ENCODE peak calls at places on chromosomes 16 and 17, in six cellular contexts. D is body of pancreas, E is psoas muscle, V is heart right ventricle, W is fibroblast of lung, A is WTC11. H is an unnamed sample.

GRCh38 chr16:65070831-65071230 is 51.0 kb downstream of the CDH11 start:
- DNase-seq in D (peak), E (peak), V (peak), W (peak), A (no peak), H (peak)

GRCh38 chr16:1512174-1512573 is 19.0 kb downstream of the TELO2 start:
- DNase-seq in D (no peak), E (no peak), V (no peak), W (no peak), A (no peak), H (no peak)

GRCh38 chr17:81181811-81182185 is 15.8 kb upstream of the AATK start:
- DNase-seq in D (no peak), E (no peak), V (no peak), W (no peak), A (no peak), H (no peak)

GRCh38 chr16:17544785-17545184 is 74.0 kb upstream of the XYLT1 start:
- DNase-seq in D (peak), E (no peak), V (no peak), W (no peak), A (peak), H (no peak)

GRCh38 chr16:81482329-81483063 is 37.9 kb downstream of the CMIP start:
- DNase-seq in D (no peak), E (no peak), V (no peak), W (no peak), A (no peak), H (no peak)

GRCh38 chr17:263773-264172 is 82.3 kb upstream of the DOC2B start:
- DNase-seq in D (peak), E (no peak), V (no peak), W (no peak), A (no peak), H (no peak)

GRCh38 chr17:83161298-83162034 is 82.1 kb downstream of the METRNL start:
- DNase-seq in D (peak), E (no peak), V (no peak), W (peak), A (no peak), H (peak)

GRCh38 chr17:80859004-80859941 is 132.4 kb upstream of the CHMP6 start:
- DNase-seq in D (peak), E (peak), V (peak), W (peak), A (no peak), H (peak)

GRCh38 chr17:27381007-27381501 is 75.2 kb upstream of the KSR1 start:
- DNase-seq in D (peak), E (peak), V (peak), W (peak), A (peak), H (no peak)

GRCh38 chr17:83125515-83126274 is 46.3 kb downstream of the METRNL start:
- DNase-seq in D (no peak), E (no peak), V (no peak), W (no peak), A (no peak), H (no peak)

GRCh38 chr17:60910415-60910814 is 232.8 kb downstream of the BCAS3 start:
- DNase-seq in D (no peak), E (no peak), V (no peak), W (no peak), A (no peak), H (no peak)

GRCh38 chr17:48470388-48471034 is 40.5 kb upstream of the SKAP1 start:
- DNase-seq in D (no peak), E (no peak), V (no peak), W (peak), A (no peak), H (peak)

GRCh38 chr17:17104494-17104893 is 62.2 kb downstream of the MPRIP start:
- DNase-seq in D (no peak), E (no peak), V (no peak), W (no peak), A (no peak), H (no peak)

GRCh38 chr17:61129232-61129631 is 270.4 kb upstream of the TBX2 start:
- DNase-seq in D (no peak), E (no peak), V (no peak), W (no peak), A (no peak), H (no peak)

GRCh38 chr17:15409721-15410247 is 57.6 kb downstream of the CDRT4 start:
- DNase-seq in D (no peak), E (peak), V (peak), W (peak), A (no peak), H (peak)

GRCh38 chr16:3454093-3454492 is 10.6 kb downstream of the NAA60 start:
- DNase-seq in D (no peak), E (no peak), V (no peak), W (no peak), A (no peak), H (no peak)

GRCh38 chr17:51640108-51640622 is 379.8 kb downstream of the UTP18 start:
- DNase-seq in D (no peak), E (no peak), V (no peak), W (no peak), A (peak), H (no peak)

GRCh38 chr17:21036361-21036881 is 6.4 kb downstream of the USP22 start:
- DNase-seq in D (no peak), E (no peak), V (no peak), W (no peak), A (no peak), H (no peak)

GRCh38 chr17:32152130-32152529 is 9.8 kb downstream of the RHOT1 start:
- DNase-seq in D (peak), E (no peak), V (no peak), W (no peak), A (no peak), H (no peak)

GRCh38 chr16:63617990-63618763 is 1503.7 kb downstream of the CDH11 start:
- DNase-seq in D (peak), E (no peak), V (peak), W (peak), A (peak), H (no peak)

GRCh38 chr17:17792551-17793377 is 44.0 kb downstream of the SREBF1 start:
- DNase-seq in D (no peak), E (peak), V (peak), W (peak), A (peak), H (peak)

GRCh38 chr16:705748-706188 is at the start of gene FBXL16:
- DNase-seq in D (no peak), E (no peak), V (no peak), W (no peak), A (no peak), H (no peak)

GRCh38 chr16:16083421-16084156 is 134.2 kb downstream of the ABCC1 start:
- DNase-seq in D (no peak), E (no peak), V (no peak), W (peak), A (no peak), H (peak)

GRCh38 chr17:27965224-27965623 is 72.1 kb upstream of the LYRM9 start:
- DNase-seq in D (no peak), E (no peak), V (no peak), W (no peak), A (no peak), H (no peak)

GRCh38 chr17:32946375-32947135 is 18.6 kb downstream of the TMEM98 start:
- DNase-seq in D (no peak), E (no peak), V (no peak), W (no peak), A (no peak), H (no peak)

GRCh38 chr17:81977211-81978091 is at the start of gene ASPSCR1:
- DNase-seq in D (peak), E (peak), V (peak), W (peak), A (peak), H (peak)

GRCh38 chr16:1395444-1396074 is 18.9 kb downstream of the UNKL start:
- DNase-seq in D (no peak), E (no peak), V (no peak), W (no peak), A (no peak), H (no peak)

GRCh38 chr17:79732804-79733691 is 2.3 kb downstream of the ENPP7 start:
- DNase-seq in D (no peak), E (no peak), V (no peak), W (no peak), A (no peak), H (no peak)

GRCh38 chr17:12620200-12620720 is 45.4 kb upstream of the MYOCD start:
- DNase-seq in D (no peak), E (no peak), V (no peak), W (peak), A (no peak), H (peak)

GRCh38 chr16:89951509-89951908 is 3.0 kb downstream of the DEF8 start:
- DNase-seq in D (no peak), E (no peak), V (no peak), W (no peak), A (no peak), H (no peak)

GRCh38 chr17:44628234-44629188 is 27.8 kb upstream of the MEIOC start:
- DNase-seq in D (peak), E (no peak), V (peak), W (peak), A (peak), H (no peak)

GRCh38 chr16:56558024-56558747 is 6.7 kb upstream of the MT4 start:
- DNase-seq in D (no peak), E (peak), V (no peak), W (peak), A (no peak), H (peak)

GRCh38 chr17:9022553-9023388 is 1.5 kb downstream of the NTN1 start:
- DNase-seq in D (peak), E (peak), V (peak), W (peak), A (peak), H (no peak)
- TF ChIP-seq CTCF in D (no peak), E (no peak), V (no peak), W (no peak), A (no peak), H (no peak)

DNA sequence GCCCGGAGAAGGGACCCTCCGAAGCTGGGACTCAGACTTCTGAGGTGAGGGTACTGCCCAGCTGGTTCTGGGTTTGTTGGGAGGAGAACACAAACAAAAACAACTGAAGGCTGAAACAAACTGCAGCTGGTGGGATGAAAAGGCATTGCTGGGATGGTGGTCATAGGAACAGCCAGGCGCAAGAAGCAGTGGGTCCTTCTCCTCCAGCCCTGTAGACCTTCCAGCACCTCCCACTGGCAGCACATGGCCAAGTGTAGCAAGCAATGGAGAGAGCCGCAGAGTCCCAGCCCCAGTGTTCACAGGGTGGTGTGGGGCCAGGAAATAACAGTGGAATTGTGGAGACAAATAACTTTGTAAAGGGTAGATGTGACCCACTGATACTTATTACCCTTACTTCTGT is 48.7 kb upstream of the FOXJ1 start:
- DNase-seq in D (no peak), E (no peak), V (no peak), W (no peak), A (peak), H (no peak)
- TF ChIP-seq CTCF in D (no peak), E (no peak), V (no peak), W (no peak), A (no peak), H (no peak)

GRCh38 chr16:30636599-30636998 is 14.2 kb upstream of the PRR14 start:
- DNase-seq in D (no peak), E (no peak), V (no peak), W (no peak), A (no peak), H (no peak)

GRCh38 chr16:30641378-30641982 is 9.3 kb upstream of the PRR14 start:
- DNase-seq in D (no peak), E (no peak), V (no peak), W (no peak), A (no peak), H (no peak)

GRCh38 chr16:30633526-30633925 is 17.2 kb upstream of the PRR14 start:
- DNase-seq in D (no peak), E (no peak), V (no peak), W (no peak), A (no peak), H (no peak)

GRCh38 chr16:30637952-30638351 is 12.8 kb upstream of the PRR14 start:
- DNase-seq in D (no peak), E (no peak), V (no peak), W (peak), A (no peak), H (peak)
- TF ChIP-seq CTCF in D (peak), E (peak), V (no peak), W (peak), A (no peak), H (peak)

GRCh38 chr17:68228817-68229570 is 18.8 kb upstream of the AMZ2 start:
- DNase-seq in D (no peak), E (no peak), V (no peak), W (no peak), A (no peak), H (no peak)

GRCh38 chr17:68231536-68231935 is 16.3 kb upstream of the AMZ2 start:
- DNase-seq in D (no peak), E (no peak), V (no peak), W (no peak), A (no peak), H (no peak)

GRCh38 chr17:68229619-68230018 is 18.2 kb upstream of the AMZ2 start:
- DNase-seq in D (no peak), E (no peak), V (no peak), W (no peak), A (no peak), H (no peak)
- TF ChIP-seq CTCF in D (no peak), E (no peak), V (no peak), W (no peak), A (no peak), H (no peak)

DNA sequence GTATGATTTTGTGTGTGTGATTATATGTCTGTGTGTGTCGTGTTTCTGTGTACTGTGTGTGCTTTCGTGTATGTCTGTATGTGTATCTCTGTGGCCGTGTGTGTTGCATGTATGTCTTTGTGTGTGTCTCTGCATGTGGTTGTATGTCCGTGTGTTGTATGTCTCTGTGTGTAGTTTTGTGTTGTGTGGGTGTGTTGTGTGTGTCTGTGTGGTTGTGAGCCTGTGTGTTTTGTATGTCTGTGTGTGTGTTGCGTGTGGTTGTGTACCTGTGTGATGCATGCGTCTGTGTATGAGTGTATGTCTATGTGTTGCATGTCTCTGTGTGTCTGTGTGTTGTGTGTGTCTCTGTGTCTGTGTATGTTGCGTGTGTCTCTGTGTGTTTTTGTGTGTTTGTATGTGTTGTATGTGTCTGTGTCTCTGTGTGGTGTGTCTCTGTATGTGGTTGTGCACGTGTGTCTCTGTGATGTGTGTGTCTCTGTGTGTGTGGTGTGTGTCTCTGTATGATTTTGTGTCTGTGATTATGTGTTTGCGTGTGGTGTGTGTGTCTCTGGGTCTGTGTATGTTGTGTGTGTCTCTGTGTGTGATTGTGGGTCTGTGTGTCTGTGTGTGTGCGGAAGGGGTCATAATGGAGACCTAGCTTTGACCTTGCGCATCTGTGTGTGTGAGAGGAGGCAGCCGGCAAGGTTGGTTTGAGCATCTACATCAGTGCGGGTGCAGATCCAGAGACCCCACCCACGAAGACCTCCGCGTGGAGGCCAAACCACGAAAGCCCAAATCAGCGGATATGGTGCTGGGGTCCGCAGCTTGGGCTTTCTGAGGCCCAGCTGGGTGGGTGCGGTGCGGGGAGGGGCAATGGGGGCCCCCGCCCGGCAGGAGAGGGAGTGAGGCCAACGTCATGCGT is 212.6 kb upstream of the GSE1 start:
- DNase-seq in D (peak), E (no peak), V (no peak), W (no peak), A (peak), H (no peak)
- TF ChIP-seq CTCF in D (no peak), E (no peak), V (no peak), W (no peak), A (no peak), H (no peak)

GRCh38 chr17:63716426-63716825 is 16.5 kb upstream of the LIMD2 start:
- DNase-seq in D (no peak), E (no peak), V (no peak), W (no peak), A (no peak), H (no peak)

GRCh38 chr17:63718981-63719380 is 19.1 kb upstream of the LIMD2 start:
- DNase-seq in D (no peak), E (no peak), V (no peak), W (no peak), A (no peak), H (no peak)

GRCh38 chr17:63709110-63709509 is 9.2 kb upstream of the LIMD2 start:
- DNase-seq in D (no peak), E (no peak), V (no peak), W (no peak), A (no peak), H (no peak)

DNA sequence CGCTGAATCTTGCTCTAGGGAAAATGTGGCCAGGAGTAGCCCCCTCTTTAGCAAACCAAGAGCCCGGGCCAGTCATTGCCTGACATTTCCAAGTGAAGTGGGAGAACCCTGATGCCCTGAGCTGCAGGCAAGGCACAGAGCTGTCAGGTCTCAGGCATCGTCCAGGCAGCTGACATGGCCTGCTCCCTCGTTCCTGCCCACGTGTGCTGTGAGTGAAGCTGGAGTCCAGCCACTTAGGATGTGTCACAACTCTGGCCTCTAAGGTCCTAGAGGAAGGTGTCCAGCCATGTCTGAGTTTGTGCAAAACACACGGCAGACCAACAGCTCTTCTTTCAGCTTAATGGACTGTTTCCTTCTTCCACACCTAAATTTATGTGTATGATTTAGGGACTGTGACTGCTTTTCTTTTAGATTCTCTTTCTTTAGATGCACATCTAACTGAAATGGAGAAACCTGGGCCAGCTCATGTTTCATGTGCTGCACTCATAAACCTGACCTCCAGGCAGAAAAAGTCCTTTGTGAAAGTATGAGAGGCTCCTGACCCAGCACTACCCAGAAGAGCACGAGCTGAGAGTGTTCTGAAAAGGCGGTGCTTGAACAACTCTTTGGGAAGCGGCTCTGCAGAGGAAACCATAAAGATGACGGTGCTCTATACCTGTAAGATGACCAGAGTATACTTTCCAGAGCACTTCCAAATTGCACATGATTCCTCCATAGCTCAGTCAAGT is 14.8 kb upstream of the LIMD2 start:
- DNase-seq in D (no peak), E (no peak), V (no peak), W (peak), A (no peak), H (peak)
- TF ChIP-seq CTCF in D (no peak), E (no peak), V (no peak), W (no peak), A (no peak), H (no peak)

DNA sequence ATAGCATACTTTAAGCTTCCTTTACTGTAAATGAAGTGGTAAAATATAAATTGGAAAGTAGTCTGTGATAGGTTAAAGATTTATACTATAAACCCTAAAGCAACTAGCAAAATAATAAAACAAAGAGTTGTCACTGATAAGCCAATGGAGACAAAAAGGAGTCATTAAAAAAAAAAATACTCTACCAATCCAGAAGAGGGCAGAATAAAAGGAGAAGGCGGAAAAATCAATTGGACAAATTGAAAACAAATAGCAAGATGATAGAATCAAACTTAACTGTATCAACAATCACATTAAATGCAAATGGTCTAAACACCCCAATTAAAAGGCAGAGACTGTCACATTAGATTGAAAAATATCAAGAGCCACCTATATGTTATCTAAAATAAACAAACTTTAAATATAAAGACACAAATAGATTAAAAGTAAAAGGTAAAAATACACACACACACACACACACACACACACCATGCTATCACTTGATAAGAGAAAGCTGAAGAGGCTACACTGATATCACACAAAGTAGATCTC is 71.8 kb downstream of the CACNG1 start:
- DNase-seq in D (no peak), E (no peak), V (no peak), W (no peak), A (no peak), H (no peak)
- TF ChIP-seq CTCF in D (no peak), E (no peak), V (no peak), W (peak), A (no peak), H (peak)

DNA sequence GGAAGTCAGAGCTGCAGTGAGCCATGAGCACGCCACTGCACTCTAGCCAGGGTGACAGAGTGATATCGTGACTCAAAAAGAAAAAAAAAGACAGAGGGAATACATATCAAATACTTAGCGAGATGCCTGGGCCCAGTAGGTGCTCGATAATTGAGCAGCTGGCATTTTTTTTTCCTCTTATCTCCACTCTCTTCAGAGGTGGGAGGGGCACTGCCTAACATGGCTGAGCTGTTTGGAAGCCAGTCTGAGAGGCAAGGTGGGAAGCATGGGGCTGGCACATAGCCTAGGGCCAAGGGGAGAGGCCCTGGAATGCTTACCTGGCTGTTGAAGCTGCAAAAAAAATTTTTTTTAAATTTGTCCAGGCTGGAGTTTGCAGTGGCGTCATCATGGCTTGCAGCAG is 38.4 kb downstream of the HIC1 start:
- DNase-seq in D (peak), E (no peak), V (no peak), W (no peak), A (no peak), H (no peak)
- TF ChIP-seq CTCF in D (no peak), E (no peak), V (no peak), W (no peak), A (no peak), H (no peak)

GRCh38 chr16:25707982-25708583 is 16.3 kb downstream of the HS3ST4 start:
- DNase-seq in D (peak), E (no peak), V (no peak), W (no peak), A (peak), H (no peak)
- TF ChIP-seq CTCF in D (peak), E (no peak), V (no peak), W (no peak), A (peak), H (peak)

GRCh38 chr17:77644981-77645380 is 313.5 kb upstream of the TNRC6C start:
- DNase-seq in D (no peak), E (peak), V (no peak), W (no peak), A (peak), H (no peak)
- TF ChIP-seq CTCF in D (no peak), E (peak), V (no peak), W (peak), A (no peak), H (no peak)

H was measured in HFFc6.